ENCODE peak calls at places on chromosome X, in six cellular contexts. One of them, this sample, is unnamed.

GRCh38 chrX:98068210-98068609 is 1184.5 kb downstream of the RPA4 start:
- DNase-seq in stomach: no peak
- DNase-seq in spleen: no peak
- DNase-seq in HCT116: no peak
- DNase-seq in HL-60: no peak
- DNase-seq in GM23338: no peak
- DNase-seq in this sample: no peak

GRCh38 chrX:15751160-15751819 is 13.2 kb downstream of the CA5B start:
- DNase-seq in GM23338: no peak
- DNase-seq in HL-60: no peak
- DNase-seq in stomach: no peak
- DNase-seq in spleen: no peak
- DNase-seq in HCT116: no peak
- DNase-seq in this sample: no peak

GRCh38 chrX:21985332-21985777 is 44.8 kb downstream of the SMS start:
- DNase-seq in spleen: no peak
- DNase-seq in stomach: peak
- DNase-seq in HCT116: peak
- DNase-seq in HL-60: peak
- DNase-seq in GM23338: peak
- DNase-seq in this sample: peak

GRCh38 chrX:94908648-94909047 is 1234.6 kb downstream of the FAM133A start:
- DNase-seq in GM23338: no peak
- DNase-seq in stomach: no peak
- DNase-seq in HL-60: no peak
- DNase-seq in HCT116: no peak
- DNase-seq in spleen: no peak
- DNase-seq in this sample: no peak

GRCh38 chrX:41238543-41238942 is 95.4 kb upstream of the DDX3X start:
- DNase-seq in HL-60: no peak
- DNase-seq in GM23338: no peak
- DNase-seq in stomach: no peak
- DNase-seq in HCT116: no peak
- DNase-seq in spleen: no peak
- DNase-seq in this sample: no peak

GRCh38 chrX:48903290-48903689 is 5.6 kb downstream of the PQBP1 start:
- DNase-seq in GM23338: no peak
- DNase-seq in spleen: no peak
- DNase-seq in HL-60: no peak
- DNase-seq in HCT116: no peak
- DNase-seq in stomach: no peak
- DNase-seq in this sample: no peak

GRCh38 chrX:119101168-119101567 is 26.4 kb downstream of the KIAA1210 start:
- DNase-seq in GM23338: no peak
- DNase-seq in HL-60: no peak
- DNase-seq in HCT116: no peak
- DNase-seq in spleen: no peak
- DNase-seq in stomach: no peak
- DNase-seq in this sample: no peak

GRCh38 chrX:40083120-40083978 is 14.4 kb downstream of the BCOR start:
- DNase-seq in HCT116: no peak
- DNase-seq in GM23338: peak
- DNase-seq in stomach: peak
- DNase-seq in HL-60: no peak
- DNase-seq in spleen: peak
- DNase-seq in this sample: peak

GRCh38 chrX:102599950-102600579 is 750 bp downstream of the ARMCX5 start:
- DNase-seq in spleen: no peak
- DNase-seq in HCT116: no peak
- DNase-seq in GM23338: peak
- DNase-seq in stomach: no peak
- DNase-seq in HL-60: no peak
- DNase-seq in this sample: no peak

GRCh38 chrX:69556094-69557011 is 52.2 kb downstream of the NALF2 start:
- DNase-seq in HCT116: peak
- DNase-seq in GM23338: peak
- DNase-seq in stomach: no peak
- DNase-seq in spleen: no peak
- DNase-seq in HL-60: no peak
- DNase-seq in this sample: no peak
- TF ChIP-seq POLR2AphosphoS5 in HCT116: no peak
- TF ChIP-seq POLR2AphosphoS5 in GM23338: no peak
- TF ChIP-seq POLR2AphosphoS5 in stomach: no peak
- TF ChIP-seq POLR2AphosphoS5 in spleen: no peak
- TF ChIP-seq POLR2AphosphoS5 in HL-60: no peak
- TF ChIP-seq POLR2AphosphoS5 in this sample: no peak

DNA sequence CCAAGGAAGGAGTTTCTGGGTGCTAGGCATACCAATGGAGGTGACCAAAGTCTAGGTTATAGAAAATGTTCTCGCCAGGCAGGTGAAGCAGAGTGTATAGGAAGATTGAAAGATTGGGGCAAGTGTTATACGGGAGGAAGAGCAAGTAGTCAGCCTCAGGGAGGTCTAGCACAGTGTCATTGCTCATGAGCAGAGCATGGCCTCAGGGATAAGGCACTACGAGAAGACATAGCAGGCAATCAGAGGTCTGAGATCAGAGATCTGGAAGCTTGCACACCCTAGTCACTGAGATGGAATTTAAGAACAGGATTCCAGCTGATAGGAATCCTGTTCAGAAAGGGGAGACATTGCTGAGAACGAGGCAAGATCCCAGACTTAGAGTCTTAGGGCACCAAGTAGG is 350.0 kb upstream of the CASK start:
- DNase-seq in spleen: no peak
- DNase-seq in stomach: no peak
- DNase-seq in HCT116: no peak
- DNase-seq in GM23338: no peak
- DNase-seq in HL-60: no peak
- DNase-seq in this sample: no peak
- TF ChIP-seq POLR2AphosphoS5 in spleen: no peak
- TF ChIP-seq POLR2AphosphoS5 in stomach: no peak
- TF ChIP-seq POLR2AphosphoS5 in HCT116: no peak
- TF ChIP-seq POLR2AphosphoS5 in GM23338: no peak
- TF ChIP-seq POLR2AphosphoS5 in HL-60: no peak
- TF ChIP-seq POLR2AphosphoS5 in this sample: no peak

DNA sequence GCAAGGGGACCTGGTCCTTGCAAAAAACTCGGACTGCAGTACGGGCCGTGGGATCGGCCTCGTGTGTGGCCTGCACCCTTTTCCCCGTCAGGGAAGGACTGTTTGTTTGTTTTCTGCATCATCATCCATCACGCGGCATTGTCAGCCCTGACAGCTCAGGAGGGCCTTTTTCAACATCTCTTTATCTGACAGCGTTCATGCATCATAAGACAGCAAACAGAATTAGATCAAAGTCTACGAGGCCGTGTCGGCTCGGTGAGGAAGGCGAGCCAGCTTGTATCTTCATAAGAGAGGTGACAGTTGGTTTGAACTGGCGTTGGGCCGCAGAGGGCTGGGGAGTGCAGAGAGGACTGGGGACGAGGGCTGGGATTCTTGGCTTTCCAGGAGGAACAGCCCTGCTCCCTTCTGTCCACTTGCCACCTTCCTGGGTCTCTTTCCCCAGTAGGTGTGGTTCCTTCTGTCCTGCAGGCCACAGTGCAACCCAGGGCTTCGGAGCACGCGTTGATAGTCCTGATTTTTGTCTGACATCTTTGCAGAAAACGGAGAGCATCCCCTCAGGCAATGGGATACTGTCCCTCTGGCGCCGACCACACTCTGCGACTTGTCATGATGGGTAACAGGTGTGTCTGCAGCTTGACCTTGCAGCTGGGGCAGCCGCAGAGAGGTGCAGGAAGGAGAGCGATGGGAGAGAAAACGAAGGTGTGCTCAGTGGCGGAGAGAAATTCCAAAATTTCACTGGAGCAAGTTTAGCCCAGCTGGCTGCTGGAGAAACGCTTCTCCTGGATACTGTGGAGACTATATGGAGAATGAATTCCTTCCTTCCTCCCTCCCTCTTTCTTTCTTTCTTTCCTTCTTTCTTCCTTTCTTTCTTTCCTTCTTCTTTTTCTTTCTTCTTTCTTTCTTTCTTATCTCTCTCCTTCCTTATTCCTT is 104.0 kb upstream of the SHOX start:
- DNase-seq in spleen: no peak
- DNase-seq in GM23338: peak
- DNase-seq in HCT116: no peak
- DNase-seq in HL-60: no peak
- DNase-seq in stomach: no peak
- DNase-seq in this sample: no peak
- TF ChIP-seq POLR2AphosphoS5 in spleen: no peak
- TF ChIP-seq POLR2AphosphoS5 in GM23338: no peak
- TF ChIP-seq POLR2AphosphoS5 in HCT116: no peak
- TF ChIP-seq POLR2AphosphoS5 in HL-60: no peak
- TF ChIP-seq POLR2AphosphoS5 in stomach: no peak
- TF ChIP-seq POLR2AphosphoS5 in this sample: no peak

DNA sequence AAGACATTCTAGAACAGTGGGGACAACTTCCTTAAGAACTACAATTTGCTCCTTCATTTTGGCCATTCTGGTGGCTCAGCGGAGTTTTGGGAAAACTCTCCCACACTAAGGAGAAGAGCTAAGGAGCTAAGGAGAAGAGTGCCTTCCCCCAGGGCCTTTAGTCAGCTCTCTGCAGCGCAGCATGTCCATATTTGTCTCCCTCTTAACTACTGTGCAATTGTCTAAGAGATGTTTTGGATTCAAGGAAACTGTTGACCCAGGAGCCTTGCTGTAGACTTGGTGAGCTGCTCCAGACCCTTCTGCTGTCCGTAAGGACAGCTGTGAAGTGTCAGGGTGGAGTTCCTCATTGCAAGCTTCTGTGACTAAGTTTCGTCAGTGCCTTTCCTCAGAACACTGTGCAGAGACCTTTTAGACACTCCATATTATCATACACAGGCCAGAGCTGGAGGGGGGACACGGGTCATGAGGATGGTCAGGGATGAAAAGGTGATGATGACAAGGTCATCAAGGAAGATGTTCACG is 179.0 kb downstream of the NHS start:
- DNase-seq in spleen: no peak
- DNase-seq in HCT116: no peak
- DNase-seq in stomach: no peak
- DNase-seq in GM23338: no peak
- DNase-seq in HL-60: no peak
- DNase-seq in this sample: no peak
- TF ChIP-seq POLR2AphosphoS5 in spleen: no peak
- TF ChIP-seq POLR2AphosphoS5 in HCT116: no peak
- TF ChIP-seq POLR2AphosphoS5 in stomach: peak
- TF ChIP-seq POLR2AphosphoS5 in GM23338: no peak
- TF ChIP-seq POLR2AphosphoS5 in HL-60: no peak
- TF ChIP-seq POLR2AphosphoS5 in this sample: no peak

DNA sequence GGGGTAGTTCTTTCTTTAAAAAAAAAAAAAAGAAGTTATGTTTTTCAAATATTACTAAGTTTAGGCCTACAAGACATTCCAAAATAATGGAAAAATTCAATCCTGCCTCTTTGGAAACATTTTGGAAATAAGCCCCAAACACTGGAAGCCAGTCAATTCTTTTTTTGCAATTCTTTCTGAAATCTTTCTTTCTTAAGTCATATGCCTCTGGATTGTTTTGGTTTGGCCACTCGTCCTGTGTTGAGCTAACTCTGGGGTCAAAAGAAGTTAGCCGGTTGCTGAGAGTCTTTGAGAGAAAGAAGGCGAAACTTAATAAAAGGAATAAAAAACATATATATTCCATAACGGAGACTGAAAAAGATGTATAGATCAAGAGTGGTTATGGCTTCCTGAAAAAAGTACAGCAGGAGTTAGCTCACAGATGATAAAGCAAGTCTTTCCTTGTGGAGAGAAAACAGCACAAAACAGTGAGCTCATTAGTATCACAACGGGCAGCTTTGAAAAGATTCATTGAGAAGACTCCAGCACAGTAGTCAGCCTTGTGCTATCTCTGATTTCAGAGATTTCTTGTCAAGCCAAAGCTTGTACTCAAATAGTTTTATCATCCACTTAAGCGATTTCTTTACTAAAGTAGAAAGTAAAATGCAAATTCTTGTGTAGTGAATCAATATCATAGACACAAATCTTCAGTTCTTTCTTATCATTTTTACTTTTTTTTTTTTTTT is 64.8 kb downstream of the PLS3 start:
- DNase-seq in HCT116: no peak
- DNase-seq in stomach: no peak
- DNase-seq in spleen: no peak
- DNase-seq in HL-60: no peak
- DNase-seq in GM23338: no peak
- DNase-seq in this sample: no peak
- TF ChIP-seq POLR2AphosphoS5 in HCT116: no peak
- TF ChIP-seq POLR2AphosphoS5 in stomach: no peak
- TF ChIP-seq POLR2AphosphoS5 in spleen: no peak
- TF ChIP-seq POLR2AphosphoS5 in HL-60: no peak
- TF ChIP-seq POLR2AphosphoS5 in GM23338: no peak
- TF ChIP-seq POLR2AphosphoS5 in this sample: no peak

DNA sequence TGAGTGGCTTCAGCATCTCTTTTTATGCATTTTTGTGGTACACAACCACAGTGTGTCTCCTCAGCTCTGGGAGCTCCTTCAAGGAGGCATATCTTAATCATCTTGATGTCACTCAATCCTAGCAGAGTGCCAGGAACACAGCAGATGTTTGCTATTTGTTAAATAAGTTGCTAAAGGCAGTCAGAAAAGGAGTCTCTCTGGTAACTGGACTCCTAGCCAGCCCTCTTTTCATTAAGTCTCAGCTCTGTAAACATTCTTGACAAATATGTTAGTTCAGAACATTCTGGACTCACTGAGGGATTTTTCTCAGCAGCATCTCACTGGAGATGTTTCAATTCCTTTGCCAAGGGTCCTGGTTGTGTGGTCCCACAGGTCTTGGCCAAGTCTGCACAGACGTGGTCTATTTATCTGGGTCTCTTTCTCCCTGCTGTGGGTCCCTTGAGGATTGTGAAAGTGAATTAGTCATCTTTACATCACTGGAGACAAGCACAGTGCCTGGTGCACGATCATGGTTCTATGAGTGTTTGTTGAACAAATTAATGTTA is 20.3 kb upstream of the FAM9C start:
- DNase-seq in HL-60: no peak
- DNase-seq in HCT116: no peak
- DNase-seq in stomach: no peak
- DNase-seq in spleen: no peak
- DNase-seq in GM23338: no peak
- DNase-seq in this sample: no peak
- TF ChIP-seq POLR2AphosphoS5 in HL-60: no peak
- TF ChIP-seq POLR2AphosphoS5 in HCT116: no peak
- TF ChIP-seq POLR2AphosphoS5 in stomach: peak
- TF ChIP-seq POLR2AphosphoS5 in spleen: no peak
- TF ChIP-seq POLR2AphosphoS5 in GM23338: no peak
- TF ChIP-seq POLR2AphosphoS5 in this sample: no peak

GRCh38 chrX:64975989-64976672 is at the start of gene ZC4H2:
- DNase-seq in GM23338: peak
- DNase-seq in spleen: peak
- DNase-seq in HL-60: peak
- DNase-seq in HCT116: peak
- DNase-seq in stomach: peak
- DNase-seq in this sample: peak
- TF ChIP-seq POLR2AphosphoS5 in GM23338: peak
- TF ChIP-seq POLR2AphosphoS5 in spleen: peak
- TF ChIP-seq POLR2AphosphoS5 in HL-60: no peak
- TF ChIP-seq POLR2AphosphoS5 in HCT116: peak
- TF ChIP-seq POLR2AphosphoS5 in stomach: no peak
- TF ChIP-seq POLR2AphosphoS5 in this sample: no peak

GRCh38 chrX:45322382-45322781 is 121.7 kb upstream of the DIPK2B start:
- DNase-seq in HCT116: peak
- DNase-seq in HL-60: peak
- DNase-seq in GM23338: peak
- DNase-seq in spleen: no peak
- DNase-seq in stomach: peak
- DNase-seq in this sample: no peak
- TF ChIP-seq POLR2AphosphoS5 in HCT116: no peak
- TF ChIP-seq POLR2AphosphoS5 in HL-60: no peak
- TF ChIP-seq POLR2AphosphoS5 in GM23338: no peak
- TF ChIP-seq POLR2AphosphoS5 in spleen: no peak
- TF ChIP-seq POLR2AphosphoS5 in stomach: peak
- TF ChIP-seq POLR2AphosphoS5 in this sample: no peak

GRCh38 chrX:9072281-9072680 is 38.4 kb upstream of the FAM9B start:
- DNase-seq in HCT116: no peak
- DNase-seq in HL-60: no peak
- DNase-seq in spleen: no peak
- DNase-seq in stomach: no peak
- DNase-seq in GM23338: no peak
- DNase-seq in this sample: no peak
- TF ChIP-seq POLR2AphosphoS5 in HCT116: no peak
- TF ChIP-seq POLR2AphosphoS5 in HL-60: no peak
- TF ChIP-seq POLR2AphosphoS5 in spleen: no peak
- TF ChIP-seq POLR2AphosphoS5 in stomach: no peak
- TF ChIP-seq POLR2AphosphoS5 in GM23338: no peak
- TF ChIP-seq POLR2AphosphoS5 in this sample: no peak

This sample was measured in GM12892.